ENCODE peak calls at places on chromosomes 2 and 18, in seven cellular contexts. E is HTR-8/SVneo, I is adrenal gland, S is GM23248, P is NCI-H1417, N is KG1, T is D341Med. F is an unnamed sample.

GRCh38 chr2:158921599-158922408 is 46.6 kb upstream of the TANC1 start:
- DNase-seq in T (no peak), S (no peak), E (no peak), I (no peak), P (no peak), N (no peak), F (no peak)

GRCh38 chr18:36195427-36196122 is 8.3 kb downstream of the MOCOS start:
- DNase-seq in T (peak), E (no peak), S (no peak), P (no peak), N (no peak), I (no peak), F (no peak)

GRCh38 chr2:19785432-19785831 is 116.4 kb downstream of the TTC32 start:
- DNase-seq in E (no peak), N (no peak), P (no peak), T (no peak), I (no peak), S (peak), F (no peak)

GRCh38 chr2:120712180-120712678 is 23.4 kb upstream of the GLI2 start:
- DNase-seq in S (peak), I (no peak), E (no peak), N (no peak), P (no peak), T (no peak), F (no peak)

GRCh38 chr2:121244616-121245015 is 40.4 kb downstream of the TFCP2L1 start:
- DNase-seq in S (no peak), T (no peak), P (no peak), I (no peak), E (no peak), N (no peak), F (no peak)

GRCh38 chr2:240594511-240595380 is 8.2 kb downstream of the CAPN10 start:
- DNase-seq in I (peak), S (no peak), P (no peak), E (no peak), N (no peak), T (no peak), F (no peak)

GRCh38 chr2:19109521-19109920 is 248.9 kb downstream of the OSR1 start:
- DNase-seq in P (no peak), N (no peak), E (no peak), S (no peak), I (no peak), T (no peak), F (no peak)

GRCh38 chr2:1675633-1676032 is 68.7 kb downstream of the PXDN start:
- DNase-seq in N (no peak), I (no peak), S (peak), E (peak), T (no peak), P (no peak), F (no peak)

GRCh38 chr2:201952212-201952611 is 81.4 kb upstream of the FZD7 start:
- DNase-seq in N (no peak), E (no peak), P (peak), T (no peak), I (no peak), S (no peak), F (no peak)

GRCh38 chr2:178513876-178514275 is 33.6 kb downstream of the PLEKHA3 start:
- DNase-seq in I (no peak), E (no peak), N (no peak), P (no peak), S (peak), T (no peak), F (no peak)

GRCh38 chr2:8633735-8634313 is 48.0 kb upstream of the ID2 start:
- DNase-seq in I (no peak), E (peak), T (no peak), S (peak), N (no peak), P (no peak), F (no peak)

GRCh38 chr18:3727260-3727659 is 277.3 kb downstream of the TGIF1 start:
- DNase-seq in P (no peak), I (no peak), T (no peak), E (no peak), S (no peak), N (no peak), F (no peak)

GRCh38 chr2:237431372-237431771 is 17.4 kb upstream of the COL6A3 start:
- DNase-seq in N (no peak), E (no peak), I (no peak), P (no peak), S (peak), T (no peak), F (no peak)

GRCh38 chr2:21515903-21516302 is 392.1 kb downstream of the TDRD15 start:
- DNase-seq in I (no peak), P (no peak), T (no peak), E (no peak), S (no peak), N (no peak), F (no peak)

GRCh38 chr2:1627628-1628371 is 116.5 kb downstream of the PXDN start:
- DNase-seq in I (no peak), N (no peak), T (no peak), S (no peak), E (no peak), P (no peak), F (no peak)

GRCh38 chr18:79396431-79397287 is 929 bp downstream of the NFATC1 start:
- DNase-seq in E (no peak), N (no peak), I (no peak), P (peak), S (peak), T (peak), F (peak)

GRCh38 chr2:202486351-202486750 is 110.2 kb downstream of the BMPR2 start:
- DNase-seq in S (no peak), I (no peak), P (no peak), E (no peak), N (no peak), T (no peak), F (no peak)

GRCh38 chr2:20563833-20564232 is 87.1 kb downstream of the HS1BP3 start:
- DNase-seq in S (peak), P (no peak), T (no peak), E (no peak), I (no peak), N (no peak), F (no peak)

GRCh38 chr2:127193164-127193947 is 26.7 kb downstream of the CYP27C1 start:
- DNase-seq in P (no peak), T (no peak), E (no peak), N (no peak), I (no peak), S (peak), F (no peak)

GRCh38 chr2:134327367-134327766 is 73.5 kb downstream of the MGAT5 start:
- DNase-seq in S (peak), N (no peak), E (no peak), I (no peak), P (no peak), T (no peak), F (no peak)

GRCh38 chr2:197675711-197676188 is 363 bp upstream of the RFTN2 start:
- DNase-seq in T (no peak), I (peak), S (peak), E (no peak), P (no peak), N (no peak), F (no peak)

GRCh38 chr2:74619651-74620297 is 28.4 kb downstream of the M1AP start:
- DNase-seq in N (no peak), I (no peak), P (no peak), S (no peak), E (no peak), T (no peak), F (no peak)

GRCh38 chr2:38301969-38302702 is 74.9 kb downstream of the ATL2 start:
- DNase-seq in P (no peak), E (no peak), S (peak), N (no peak), I (no peak), T (no peak), F (no peak)

GRCh38 chr2:145007673-145008263 is 487.8 kb upstream of the ZEB2 start:
- DNase-seq in I (no peak), N (no peak), T (no peak), S (no peak), P (no peak), E (no peak), F (no peak)

GRCh38 chr18:778194-779007 is 33.6 kb downstream of the YES1 start:
- DNase-seq in P (no peak), S (no peak), I (no peak), T (no peak), E (no peak), N (no peak), F (no peak)

GRCh38 chr18:49359732-49360444 is 100.6 kb downstream of the DYM start:
- DNase-seq in I (no peak), S (peak), P (peak), N (no peak), E (no peak), T (no peak), F (peak)

GRCh38 chr2:137221797-137222492 is 456.6 kb downstream of the THSD7B start:
- DNase-seq in S (peak), T (no peak), I (no peak), N (no peak), P (no peak), E (no peak), F (no peak)

GRCh38 chr2:37621199-37621598 is 50.2 kb downstream of the CDC42EP3 start:
- DNase-seq in T (no peak), N (no peak), E (no peak), P (no peak), I (no peak), S (no peak), F (no peak)

GRCh38 chr18:36786686-36787085 is 42.1 kb downstream of the TPGS2 start:
- DNase-seq in I (peak), P (no peak), E (peak), S (peak), N (no peak), T (no peak), F (no peak)

GRCh38 chr2:8525582-8526402 is 156.1 kb upstream of the ID2 start:
- DNase-seq in S (no peak), P (peak), I (peak), N (peak), T (no peak), E (peak), F (peak)

GRCh38 chr2:119208791-119209203 is 14.8 kb upstream of the STEAP3 start:
- DNase-seq in N (no peak), P (peak), E (no peak), S (no peak), I (no peak), T (no peak), F (no peak)

GRCh38 chr2:226728996-226729395 is 70.6 kb downstream of the IRS1 start:
- DNase-seq in I (no peak), P (peak), N (no peak), E (no peak), S (no peak), T (no peak), F (no peak)

GRCh38 chr2:126325202-126325601 is 330.8 kb upstream of the GYPC start:
- DNase-seq in P (no peak), T (no peak), I (no peak), N (no peak), S (no peak), E (no peak), F (no peak)

GRCh38 chr2:232458661-232459418 is 2.9 kb downstream of the ALPI start:
- DNase-seq in E (no peak), P (no peak), T (peak), N (no peak), I (no peak), S (no peak), F (no peak)

GRCh38 chr18:44715841-44716240 is 35.2 kb downstream of the SETBP1 start:
- DNase-seq in N (no peak), I (no peak), E (no peak), P (peak), T (peak), S (peak), F (no peak)

GRCh38 chr2:74919827-74920226 is 38.6 kb upstream of the POLE4 start:
- DNase-seq in I (peak), T (peak), E (no peak), S (peak), N (peak), P (peak), F (peak)

GRCh38 chr2:43034921-43035320 is 191.5 kb downstream of the ZFP36L2 start:
- DNase-seq in N (no peak), S (no peak), I (no peak), T (no peak), P (no peak), E (no peak), F (no peak)

GRCh38 chr2:107278672-107279071 is 392.7 kb upstream of the ST6GAL2 start:
- DNase-seq in T (no peak), I (no peak), N (no peak), P (no peak), S (no peak), E (no peak), F (no peak)